ENCODE peak calls at places on chromosomes 16 and 17, in six cellular contexts. One of them, this sample, is unnamed.

GRCh38 chr17:67194134-67194533 is 50.9 kb downstream of the HELZ start:
- DNase-seq in activated CD8-positive, alpha-beta memory T cell treated with anti-CD3 and anti-CD28 coated beads, Interleukin-2, amount 50 U/mL, for 48 hours: no peak
- DNase-seq in GM13976: no peak
- DNase-seq in lower leg skin: no peak
- DNase-seq in C1 segment of cervical spinal cord: no peak
- DNase-seq in RWPE1: no peak
- DNase-seq in this sample: no peak

GRCh38 chr17:29167393-29168078 is 12.7 kb downstream of the MYO18A start:
- DNase-seq in activated CD8-positive, alpha-beta memory T cell treated with anti-CD3 and anti-CD28 coated beads, Interleukin-2, amount 50 U/mL, for 48 hours: no peak
- DNase-seq in GM13976: peak
- DNase-seq in RWPE1: no peak
- DNase-seq in lower leg skin: no peak
- DNase-seq in C1 segment of cervical spinal cord: no peak
- DNase-seq in this sample: no peak

GRCh38 chr16:58501242-58502131 is 1.5 kb downstream of the NDRG4 start:
- DNase-seq in RWPE1: no peak
- DNase-seq in activated CD8-positive, alpha-beta memory T cell treated with anti-CD3 and anti-CD28 coated beads, Interleukin-2, amount 50 U/mL, for 48 hours: peak
- DNase-seq in lower leg skin: no peak
- DNase-seq in GM13976: peak
- DNase-seq in C1 segment of cervical spinal cord: peak
- DNase-seq in this sample: peak

GRCh38 chr17:27526603-27527002 is 70.4 kb downstream of the KSR1 start:
- DNase-seq in C1 segment of cervical spinal cord: peak
- DNase-seq in lower leg skin: no peak
- DNase-seq in GM13976: peak
- DNase-seq in activated CD8-positive, alpha-beta memory T cell treated with anti-CD3 and anti-CD28 coated beads, Interleukin-2, amount 50 U/mL, for 48 hours: no peak
- DNase-seq in RWPE1: no peak
- DNase-seq in this sample: no peak

GRCh38 chr17:81365601-81366585 is 29.4 kb upstream of the BAHCC1 start:
- DNase-seq in GM13976: no peak
- DNase-seq in RWPE1: peak
- DNase-seq in activated CD8-positive, alpha-beta memory T cell treated with anti-CD3 and anti-CD28 coated beads, Interleukin-2, amount 50 U/mL, for 48 hours: no peak
- DNase-seq in C1 segment of cervical spinal cord: no peak
- DNase-seq in lower leg skin: no peak
- DNase-seq in this sample: no peak

GRCh38 chr17:35449371-35449931 is 885 bp upstream of the SLFN13 start:
- DNase-seq in activated CD8-positive, alpha-beta memory T cell treated with anti-CD3 and anti-CD28 coated beads, Interleukin-2, amount 50 U/mL, for 48 hours: no peak
- DNase-seq in C1 segment of cervical spinal cord: no peak
- DNase-seq in GM13976: peak
- DNase-seq in RWPE1: no peak
- DNase-seq in lower leg skin: no peak
- DNase-seq in this sample: peak

GRCh38 chr17:35433075-35433894 is 985 bp upstream of the SLFN12 start:
- DNase-seq in RWPE1: peak
- DNase-seq in activated CD8-positive, alpha-beta memory T cell treated with anti-CD3 and anti-CD28 coated beads, Interleukin-2, amount 50 U/mL, for 48 hours: peak
- DNase-seq in lower leg skin: peak
- DNase-seq in C1 segment of cervical spinal cord: no peak
- DNase-seq in GM13976: peak
- DNase-seq in this sample: peak

GRCh38 chr17:28947639-28948038 is 3.7 kb downstream of the PHF12 start:
- DNase-seq in lower leg skin: no peak
- DNase-seq in GM13976: no peak
- DNase-seq in RWPE1: no peak
- DNase-seq in activated CD8-positive, alpha-beta memory T cell treated with anti-CD3 and anti-CD28 coated beads, Interleukin-2, amount 50 U/mL, for 48 hours: no peak
- DNase-seq in C1 segment of cervical spinal cord: no peak
- DNase-seq in this sample: no peak

GRCh38 chr16:27786221-27786848 is 236.4 kb downstream of the KATNIP start:
- DNase-seq in C1 segment of cervical spinal cord: no peak
- DNase-seq in RWPE1: no peak
- DNase-seq in GM13976: no peak
- DNase-seq in lower leg skin: no peak
- DNase-seq in activated CD8-positive, alpha-beta memory T cell treated with anti-CD3 and anti-CD28 coated beads, Interleukin-2, amount 50 U/mL, for 48 hours: no peak
- DNase-seq in this sample: no peak

GRCh38 chr17:66791337-66791736 is 43.6 kb upstream of the CACNG5 start:
- DNase-seq in C1 segment of cervical spinal cord: peak
- DNase-seq in activated CD8-positive, alpha-beta memory T cell treated with anti-CD3 and anti-CD28 coated beads, Interleukin-2, amount 50 U/mL, for 48 hours: no peak
- DNase-seq in RWPE1: no peak
- DNase-seq in GM13976: no peak
- DNase-seq in lower leg skin: peak
- DNase-seq in this sample: no peak

GRCh38 chr16:55734665-55735064 is 78.9 kb downstream of the SLC6A2 start:
- DNase-seq in activated CD8-positive, alpha-beta memory T cell treated with anti-CD3 and anti-CD28 coated beads, Interleukin-2, amount 50 U/mL, for 48 hours: no peak
- DNase-seq in lower leg skin: no peak
- DNase-seq in C1 segment of cervical spinal cord: no peak
- DNase-seq in GM13976: no peak
- DNase-seq in RWPE1: no peak
- DNase-seq in this sample: no peak

GRCh38 chr16:15816228-15816627 is 40.6 kb downstream of the MYH11 start:
- DNase-seq in GM13976: no peak
- DNase-seq in lower leg skin: no peak
- DNase-seq in activated CD8-positive, alpha-beta memory T cell treated with anti-CD3 and anti-CD28 coated beads, Interleukin-2, amount 50 U/mL, for 48 hours: no peak
- DNase-seq in C1 segment of cervical spinal cord: no peak
- DNase-seq in RWPE1: no peak
- DNase-seq in this sample: no peak

GRCh38 chr17:79090503-79091372 is 16.1 kb downstream of the ENGASE start:
- DNase-seq in GM13976: no peak
- DNase-seq in activated CD8-positive, alpha-beta memory T cell treated with anti-CD3 and anti-CD28 coated beads, Interleukin-2, amount 50 U/mL, for 48 hours: no peak
- DNase-seq in C1 segment of cervical spinal cord: no peak
- DNase-seq in lower leg skin: no peak
- DNase-seq in RWPE1: no peak
- DNase-seq in this sample: peak

GRCh38 chr16:87880117-87880696 is 10.9 kb upstream of the SLC7A5 start:
- DNase-seq in activated CD8-positive, alpha-beta memory T cell treated with anti-CD3 and anti-CD28 coated beads, Interleukin-2, amount 50 U/mL, for 48 hours: no peak
- DNase-seq in GM13976: no peak
- DNase-seq in lower leg skin: no peak
- DNase-seq in C1 segment of cervical spinal cord: no peak
- DNase-seq in RWPE1: no peak
- DNase-seq in this sample: no peak

GRCh38 chr17:57090560-57091185 is 5.6 kb downstream of the AKAP1 start:
- DNase-seq in GM13976: no peak
- DNase-seq in lower leg skin: no peak
- DNase-seq in C1 segment of cervical spinal cord: no peak
- DNase-seq in activated CD8-positive, alpha-beta memory T cell treated with anti-CD3 and anti-CD28 coated beads, Interleukin-2, amount 50 U/mL, for 48 hours: no peak
- DNase-seq in RWPE1: no peak
- DNase-seq in this sample: no peak

GRCh38 chr17:29292992-29293889 is 707 bp downstream of the NUFIP2 start:
- DNase-seq in activated CD8-positive, alpha-beta memory T cell treated with anti-CD3 and anti-CD28 coated beads, Interleukin-2, amount 50 U/mL, for 48 hours: peak
- DNase-seq in lower leg skin: peak
- DNase-seq in GM13976: peak
- DNase-seq in RWPE1: peak
- DNase-seq in C1 segment of cervical spinal cord: peak
- DNase-seq in this sample: peak

GRCh38 chr17:62793919-62794665 is 14.0 kb downstream of the MARCHF10 start:
- DNase-seq in C1 segment of cervical spinal cord: no peak
- DNase-seq in GM13976: no peak
- DNase-seq in RWPE1: no peak
- DNase-seq in lower leg skin: no peak
- DNase-seq in activated CD8-positive, alpha-beta memory T cell treated with anti-CD3 and anti-CD28 coated beads, Interleukin-2, amount 50 U/mL, for 48 hours: no peak
- DNase-seq in this sample: no peak

GRCh38 chr16:56295739-56296527 is 104.6 kb downstream of the GNAO1 start:
- DNase-seq in RWPE1: no peak
- DNase-seq in activated CD8-positive, alpha-beta memory T cell treated with anti-CD3 and anti-CD28 coated beads, Interleukin-2, amount 50 U/mL, for 48 hours: no peak
- DNase-seq in lower leg skin: no peak
- DNase-seq in C1 segment of cervical spinal cord: no peak
- DNase-seq in GM13976: no peak
- DNase-seq in this sample: no peak

GRCh38 chr16:1613240-1613639 is 1.1 kb downstream of the CRAMP1 start:
- DNase-seq in activated CD8-positive, alpha-beta memory T cell treated with anti-CD3 and anti-CD28 coated beads, Interleukin-2, amount 50 U/mL, for 48 hours: peak
- DNase-seq in GM13976: no peak
- DNase-seq in C1 segment of cervical spinal cord: no peak
- DNase-seq in lower leg skin: no peak
- DNase-seq in RWPE1: peak
- DNase-seq in this sample: peak

GRCh38 chr16:28503470-28504259 is 3.0 kb downstream of the IL27 start:
- DNase-seq in activated CD8-positive, alpha-beta memory T cell treated with anti-CD3 and anti-CD28 coated beads, Interleukin-2, amount 50 U/mL, for 48 hours: no peak
- DNase-seq in RWPE1: no peak
- DNase-seq in GM13976: no peak
- DNase-seq in C1 segment of cervical spinal cord: no peak
- DNase-seq in lower leg skin: no peak
- DNase-seq in this sample: no peak

GRCh38 chr17:46756061-46756735 is 62.3 kb downstream of the WNT3 start:
- DNase-seq in C1 segment of cervical spinal cord: no peak
- DNase-seq in activated CD8-positive, alpha-beta memory T cell treated with anti-CD3 and anti-CD28 coated beads, Interleukin-2, amount 50 U/mL, for 48 hours: no peak
- DNase-seq in lower leg skin: no peak
- DNase-seq in RWPE1: no peak
- DNase-seq in GM13976: no peak
- DNase-seq in this sample: no peak

GRCh38 chr17:42287305-42288077 is 807 bp upstream of the STAT5A start:
- DNase-seq in lower leg skin: no peak
- DNase-seq in activated CD8-positive, alpha-beta memory T cell treated with anti-CD3 and anti-CD28 coated beads, Interleukin-2, amount 50 U/mL, for 48 hours: peak
- DNase-seq in RWPE1: no peak
- DNase-seq in GM13976: peak
- DNase-seq in C1 segment of cervical spinal cord: peak
- DNase-seq in this sample: no peak

GRCh38 chr17:79627766-79628690 is 17.2 kb upstream of the RBFOX3 start:
- DNase-seq in GM13976: no peak
- DNase-seq in RWPE1: no peak
- DNase-seq in activated CD8-positive, alpha-beta memory T cell treated with anti-CD3 and anti-CD28 coated beads, Interleukin-2, amount 50 U/mL, for 48 hours: peak
- DNase-seq in C1 segment of cervical spinal cord: no peak
- DNase-seq in lower leg skin: no peak
- DNase-seq in this sample: no peak

GRCh38 chr16:25692307-25692706 is 548 bp downstream of the HS3ST4 start:
- DNase-seq in activated CD8-positive, alpha-beta memory T cell treated with anti-CD3 and anti-CD28 coated beads, Interleukin-2, amount 50 U/mL, for 48 hours: no peak
- DNase-seq in C1 segment of cervical spinal cord: no peak
- DNase-seq in GM13976: peak
- DNase-seq in RWPE1: no peak
- DNase-seq in lower leg skin: no peak
- DNase-seq in this sample: no peak

GRCh38 chr17:47872019-47872650 is 21.2 kb upstream of the SP6 start:
- DNase-seq in C1 segment of cervical spinal cord: no peak
- DNase-seq in GM13976: no peak
- DNase-seq in activated CD8-positive, alpha-beta memory T cell treated with anti-CD3 and anti-CD28 coated beads, Interleukin-2, amount 50 U/mL, for 48 hours: no peak
- DNase-seq in lower leg skin: no peak
- DNase-seq in RWPE1: no peak
- DNase-seq in this sample: no peak

GRCh38 chr16:4327782-4328579 is 12.1 kb downstream of the GLIS2 start:
- DNase-seq in activated CD8-positive, alpha-beta memory T cell treated with anti-CD3 and anti-CD28 coated beads, Interleukin-2, amount 50 U/mL, for 48 hours: peak
- DNase-seq in lower leg skin: peak
- DNase-seq in C1 segment of cervical spinal cord: peak
- DNase-seq in RWPE1: no peak
- DNase-seq in GM13976: peak
- DNase-seq in this sample: peak

GRCh38 chr16:81523387-81524115 is 78.9 kb downstream of the CMIP start:
- DNase-seq in GM13976: no peak
- DNase-seq in C1 segment of cervical spinal cord: no peak
- DNase-seq in RWPE1: peak
- DNase-seq in activated CD8-positive, alpha-beta memory T cell treated with anti-CD3 and anti-CD28 coated beads, Interleukin-2, amount 50 U/mL, for 48 hours: no peak
- DNase-seq in lower leg skin: peak
- DNase-seq in this sample: no peak

GRCh38 chr17:37098910-37099664 is 150.3 kb downstream of the AATF start:
- DNase-seq in activated CD8-positive, alpha-beta memory T cell treated with anti-CD3 and anti-CD28 coated beads, Interleukin-2, amount 50 U/mL, for 48 hours: no peak
- DNase-seq in C1 segment of cervical spinal cord: no peak
- DNase-seq in GM13976: no peak
- DNase-seq in lower leg skin: no peak
- DNase-seq in RWPE1: no peak
- DNase-seq in this sample: no peak

GRCh38 chr16:24075929-24076716 is 180.0 kb upstream of the CACNG3 start:
- DNase-seq in C1 segment of cervical spinal cord: no peak
- DNase-seq in lower leg skin: no peak
- DNase-seq in RWPE1: peak
- DNase-seq in GM13976: peak
- DNase-seq in activated CD8-positive, alpha-beta memory T cell treated with anti-CD3 and anti-CD28 coated beads, Interleukin-2, amount 50 U/mL, for 48 hours: no peak
- DNase-seq in this sample: peak

GRCh38 chr17:79997004-79997673 is 38.5 kb downstream of the TBC1D16 start:
- DNase-seq in lower leg skin: no peak
- DNase-seq in C1 segment of cervical spinal cord: no peak
- DNase-seq in activated CD8-positive, alpha-beta memory T cell treated with anti-CD3 and anti-CD28 coated beads, Interleukin-2, amount 50 U/mL, for 48 hours: peak
- DNase-seq in RWPE1: no peak
- DNase-seq in GM13976: no peak
- DNase-seq in this sample: no peak

GRCh38 chr16:71637398-71637797 is 11.4 kb downstream of the MARVELD3 start:
- DNase-seq in activated CD8-positive, alpha-beta memory T cell treated with anti-CD3 and anti-CD28 coated beads, Interleukin-2, amount 50 U/mL, for 48 hours: no peak
- DNase-seq in C1 segment of cervical spinal cord: no peak
- DNase-seq in GM13976: no peak
- DNase-seq in RWPE1: no peak
- DNase-seq in lower leg skin: no peak
- DNase-seq in this sample: no peak

GRCh38 chr16:23365602-23366240 is 63.6 kb downstream of the SCNN1B start:
- DNase-seq in lower leg skin: no peak
- DNase-seq in GM13976: no peak
- DNase-seq in C1 segment of cervical spinal cord: no peak
- DNase-seq in RWPE1: no peak
- DNase-seq in activated CD8-positive, alpha-beta memory T cell treated with anti-CD3 and anti-CD28 coated beads, Interleukin-2, amount 50 U/mL, for 48 hours: no peak
- DNase-seq in this sample: peak

GRCh38 chr17:81607431-81607830 is 29.5 kb downstream of the NPLOC4 start:
- DNase-seq in GM13976: no peak
- DNase-seq in RWPE1: no peak
- DNase-seq in activated CD8-positive, alpha-beta memory T cell treated with anti-CD3 and anti-CD28 coated beads, Interleukin-2, amount 50 U/mL, for 48 hours: no peak
- DNase-seq in C1 segment of cervical spinal cord: no peak
- DNase-seq in lower leg skin: no peak
- DNase-seq in this sample: no peak

GRCh38 chr17:19359856-19360255 is 2.7 kb downstream of the B9D1 start:
- DNase-seq in lower leg skin: no peak
- DNase-seq in activated CD8-positive, alpha-beta memory T cell treated with anti-CD3 and anti-CD28 coated beads, Interleukin-2, amount 50 U/mL, for 48 hours: no peak
- DNase-seq in GM13976: no peak
- DNase-seq in RWPE1: no peak
- DNase-seq in C1 segment of cervical spinal cord: no peak
- DNase-seq in this sample: no peak

GRCh38 chr17:1087381-1088241 is 90.7 kb downstream of the TIMM22 start:
- DNase-seq in activated CD8-positive, alpha-beta memory T cell treated with anti-CD3 and anti-CD28 coated beads, Interleukin-2, amount 50 U/mL, for 48 hours: no peak
- DNase-seq in lower leg skin: no peak
- DNase-seq in GM13976: no peak
- DNase-seq in RWPE1: peak
- DNase-seq in C1 segment of cervical spinal cord: peak
- DNase-seq in this sample: no peak

GRCh38 chr17:8964801-8965393 is 610 bp downstream of the PIK3R5 start:
- DNase-seq in GM13976: peak
- DNase-seq in RWPE1: no peak
- DNase-seq in activated CD8-positive, alpha-beta memory T cell treated with anti-CD3 and anti-CD28 coated beads, Interleukin-2, amount 50 U/mL, for 48 hours: peak
- DNase-seq in C1 segment of cervical spinal cord: no peak
- DNase-seq in lower leg skin: no peak
- DNase-seq in this sample: no peak

GRCh38 chr17:2853111-2853721 is 57.0 kb downstream of the RAP1GAP2 start:
- DNase-seq in GM13976: peak
- DNase-seq in RWPE1: peak
- DNase-seq in lower leg skin: no peak
- DNase-seq in activated CD8-positive, alpha-beta memory T cell treated with anti-CD3 and anti-CD28 coated beads, Interleukin-2, amount 50 U/mL, for 48 hours: peak
- DNase-seq in C1 segment of cervical spinal cord: no peak
- DNase-seq in this sample: no peak

GRCh38 chr16:49754495-49755290 is 101.2 kb downstream of the ZNF423 start:
- DNase-seq in activated CD8-positive, alpha-beta memory T cell treated with anti-CD3 and anti-CD28 coated beads, Interleukin-2, amount 50 U/mL, for 48 hours: no peak
- DNase-seq in lower leg skin: peak
- DNase-seq in C1 segment of cervical spinal cord: no peak
- DNase-seq in RWPE1: no peak
- DNase-seq in GM13976: no peak
- DNase-seq in this sample: peak